ENCODE peak calls at places on chromosomes 6 and 20, in nine cellular contexts. P, U, W, I, C, Z, F, G and Q are unnamed samples.

GRCh38 chr6:145960918-145961604 is 3.1 kb downstream of the SHPRH start:
- DNase-seq in P (no peak), U (no peak), W (no peak), I (no peak), C (peak), Z (no peak), F (no peak), G (no peak), Q (no peak)

GRCh38 chr6:143027058-143027457 is 33.6 kb upstream of the AIG1 start:
- DNase-seq in P (no peak), U (no peak), W (no peak), I (no peak), C (no peak), Z (no peak), F (peak), G (no peak), Q (peak)

GRCh38 chr6:72966628-72967280 is 258.5 kb downstream of the KHDC1L start:
- DNase-seq in P (peak), U (no peak), W (no peak), I (no peak), C (no peak), Z (no peak), F (no peak), G (no peak), Q (no peak)

GRCh38 chr6:121205569-121205968 is 128.7 kb downstream of the TBC1D32 start:
- DNase-seq in P (no peak), U (no peak), W (no peak), I (no peak), C (no peak), Z (no peak), F (no peak), G (no peak), Q (no peak)

GRCh38 chr6:49522710-49523593 is 23.2 kb downstream of the GLYATL3 start:
- DNase-seq in P (no peak), U (no peak), W (no peak), I (no peak), C (no peak), Z (no peak), F (no peak), G (peak), Q (no peak)

GRCh38 chr20:45878076-45878731 is 2.8 kb upstream of the ZSWIM1 start:
- DNase-seq in P (no peak), U (no peak), W (no peak), I (no peak), C (no peak), Z (no peak), F (no peak), G (no peak), Q (no peak)

GRCh38 chr6:11700118-11700718 is 78.4 kb downstream of the ADTRP start:
- DNase-seq in P (peak), U (no peak), W (peak), I (no peak), C (peak), Z (no peak), F (no peak), G (peak), Q (peak)

GRCh38 chr6:15042938-15043337 is 202.9 kb upstream of the JARID2 start:
- DNase-seq in P (no peak), U (no peak), W (no peak), I (no peak), C (no peak), Z (no peak), F (no peak), G (no peak), Q (no peak)

GRCh38 chr6:37013516-37014491 is 8.3 kb downstream of the FGD2 start:
- DNase-seq in P (no peak), U (no peak), W (no peak), I (no peak), C (no peak), Z (no peak), F (no peak), G (no peak), Q (no peak)

GRCh38 chr6:149545258-149545753 is 537 bp downstream of the PPIL4 start:
- DNase-seq in P (peak), U (peak), W (no peak), I (peak), C (peak), Z (no peak), F (peak), G (peak), Q (peak)

GRCh38 chr20:10218536-10219451 is at the start of gene SNAP25:
- DNase-seq in P (no peak), U (peak), W (peak), I (no peak), C (peak), Z (peak), F (peak), G (peak), Q (peak)

GRCh38 chr6:43265564-43265963 is 22.3 kb downstream of the TTBK1 start:
- DNase-seq in P (no peak), U (no peak), W (no peak), I (no peak), C (no peak), Z (no peak), F (no peak), G (no peak), Q (no peak)

GRCh38 chr6:24927234-24927955 is 8.4 kb downstream of the RIPOR2 start:
- DNase-seq in P (no peak), U (no peak), W (no peak), I (no peak), C (no peak), Z (no peak), F (no peak), G (no peak), Q (no peak)

GRCh38 chr6:93902517-93902916 is 483.2 kb upstream of the EPHA7 start:
- DNase-seq in P (no peak), U (no peak), W (no peak), I (no peak), C (no peak), Z (no peak), F (no peak), G (no peak), Q (no peak)

GRCh38 chr20:4869290-4870193 is 131.8 kb downstream of the SLC23A2 start:
- DNase-seq in P (no peak), U (no peak), W (no peak), I (no peak), C (no peak), Z (no peak), F (no peak), G (peak), Q (no peak)

GRCh38 chr20:42255820-42256219 is 637.6 kb upstream of the CHD6 start:
- DNase-seq in P (no peak), U (no peak), W (no peak), I (no peak), C (no peak), Z (no peak), F (no peak), G (no peak), Q (no peak)

GRCh38 chr20:24951536-24952047 is 2.5 kb downstream of the CST7 start:
- DNase-seq in P (no peak), U (peak), W (no peak), I (no peak), C (no peak), Z (no peak), F (no peak), G (no peak), Q (no peak)

GRCh38 chr6:4936681-4937041 is 67.2 kb downstream of the RPP40 start:
- DNase-seq in P (no peak), U (no peak), W (no peak), I (no peak), C (peak), Z (no peak), F (no peak), G (peak), Q (peak)